ENCODE peak calls at places on chromosomes 11 and 22, in five cellular contexts. One of them, this sample, is unnamed. For H3K9me3, the result is how much of the 10 kb centered on the place peaks cover.

GRCh38 chr11:92657226-92657625 is 312.2 kb upstream of the MTNR1B start:
- DNase-seq in mammary epithelial cell: no peak
- DNase-seq in H1: no peak
- DNase-seq in naive thymus-derived CD4-positive, alpha-beta T cell: no peak
- DNase-seq in CD8-positive, alpha-beta memory T cell: no peak
- DNase-seq in this sample: no peak

GRCh38 chr22:36201630-36202312 is at the start of gene APOL4:
- DNase-seq in CD8-positive, alpha-beta memory T cell: no peak
- DNase-seq in mammary epithelial cell: no peak
- DNase-seq in H1: no peak
- DNase-seq in naive thymus-derived CD4-positive, alpha-beta T cell: no peak
- DNase-seq in this sample: no peak

GRCh38 chr11:119110439-119110838 is 3.3 kb downstream of the C2CD2L start:
- DNase-seq in H1: no peak
- DNase-seq in CD8-positive, alpha-beta memory T cell: no peak
- DNase-seq in mammary epithelial cell: no peak
- DNase-seq in naive thymus-derived CD4-positive, alpha-beta T cell: no peak
- DNase-seq in this sample: no peak

GRCh38 chr11:116838321-116839084 is 1.1 kb upstream of the APOA1 start:
- DNase-seq in naive thymus-derived CD4-positive, alpha-beta T cell: no peak
- DNase-seq in CD8-positive, alpha-beta memory T cell: no peak
- DNase-seq in mammary epithelial cell: no peak
- DNase-seq in H1: no peak
- DNase-seq in this sample: no peak

GRCh38 chr11:59437770-59438169 is 1.5 kb downstream of the OR5A1 start:
- DNase-seq in naive thymus-derived CD4-positive, alpha-beta T cell: no peak
- DNase-seq in H1: no peak
- DNase-seq in mammary epithelial cell: no peak
- DNase-seq in CD8-positive, alpha-beta memory T cell: no peak
- DNase-seq in this sample: no peak

GRCh38 chr11:47271961-47272661 is 2.2 kb downstream of the MADD start:
- DNase-seq in H1: no peak
- DNase-seq in mammary epithelial cell: no peak
- DNase-seq in naive thymus-derived CD4-positive, alpha-beta T cell: no peak
- DNase-seq in CD8-positive, alpha-beta memory T cell: no peak
- DNase-seq in this sample: no peak

GRCh38 chr22:19019029-19019678 is 83.1 kb upstream of the PRODH start:
- DNase-seq in mammary epithelial cell: no peak
- DNase-seq in CD8-positive, alpha-beta memory T cell: no peak
- DNase-seq in naive thymus-derived CD4-positive, alpha-beta T cell: no peak
- DNase-seq in H1: peak
- DNase-seq in this sample: no peak

GRCh38 chr11:76606102-76606793 is 64.3 kb downstream of the LRRC32 start:
- DNase-seq in naive thymus-derived CD4-positive, alpha-beta T cell: no peak
- DNase-seq in H1: peak
- DNase-seq in CD8-positive, alpha-beta memory T cell: no peak
- DNase-seq in mammary epithelial cell: no peak
- DNase-seq in this sample: no peak

GRCh38 chr11:132028380-132029240 is 658.2 kb downstream of the NTM start:
- DNase-seq in naive thymus-derived CD4-positive, alpha-beta T cell: no peak
- DNase-seq in CD8-positive, alpha-beta memory T cell: no peak
- DNase-seq in H1: no peak
- DNase-seq in mammary epithelial cell: no peak
- DNase-seq in this sample: no peak

GRCh38 chr11:10597877-10598341 is 29.4 kb upstream of the LYVE1 start:
- DNase-seq in CD8-positive, alpha-beta memory T cell: no peak
- DNase-seq in naive thymus-derived CD4-positive, alpha-beta T cell: no peak
- DNase-seq in H1: no peak
- DNase-seq in mammary epithelial cell: no peak
- DNase-seq in this sample: no peak

GRCh38 chr11:95790933-95791247 is 592 bp downstream of the CEP57 start:
- DNase-seq in H1: no peak
- DNase-seq in CD8-positive, alpha-beta memory T cell: peak
- DNase-seq in naive thymus-derived CD4-positive, alpha-beta T cell: no peak
- DNase-seq in mammary epithelial cell: peak
- DNase-seq in this sample: peak

GRCh38 chr11:76073716-76074115 is 132.6 kb downstream of the WNT11 start:
- DNase-seq in H1: no peak
- DNase-seq in naive thymus-derived CD4-positive, alpha-beta T cell: no peak
- DNase-seq in CD8-positive, alpha-beta memory T cell: no peak
- DNase-seq in mammary epithelial cell: no peak
- DNase-seq in this sample: no peak

GRCh38 chr11:121415861-121416260 is 36.3 kb upstream of the SORL1 start:
- DNase-seq in CD8-positive, alpha-beta memory T cell: no peak
- DNase-seq in H1: no peak
- DNase-seq in naive thymus-derived CD4-positive, alpha-beta T cell: no peak
- DNase-seq in mammary epithelial cell: peak
- DNase-seq in this sample: no peak

GRCh38 chr22:38327805-38328204 is 10.6 kb upstream of the CSNK1E start:
- DNase-seq in CD8-positive, alpha-beta memory T cell: no peak
- DNase-seq in H1: no peak
- DNase-seq in naive thymus-derived CD4-positive, alpha-beta T cell: no peak
- DNase-seq in mammary epithelial cell: peak
- DNase-seq in this sample: no peak

GRCh38 chr11:61969838-61970452 is 2.5 kb upstream of the FTH1 start:
- DNase-seq in mammary epithelial cell: peak
- DNase-seq in naive thymus-derived CD4-positive, alpha-beta T cell: no peak
- DNase-seq in H1: no peak
- DNase-seq in CD8-positive, alpha-beta memory T cell: no peak
- DNase-seq in this sample: no peak

GRCh38 chr11:67368621-67369020 is 4.8 kb downstream of the CLCF1 start:
- DNase-seq in CD8-positive, alpha-beta memory T cell: peak
- DNase-seq in H1: no peak
- DNase-seq in naive thymus-derived CD4-positive, alpha-beta T cell: no peak
- DNase-seq in mammary epithelial cell: no peak
- DNase-seq in this sample: no peak

GRCh38 chr11:36509265-36509664 is 807 bp downstream of the TRAF6 start:
- DNase-seq in H1: no peak
- DNase-seq in naive thymus-derived CD4-positive, alpha-beta T cell: no peak
- DNase-seq in CD8-positive, alpha-beta memory T cell: peak
- DNase-seq in mammary epithelial cell: peak
- DNase-seq in this sample: no peak

GRCh38 chr11:107785401-107785800 is 73.2 kb downstream of the SLC35F2 start:
- DNase-seq in H1: peak
- DNase-seq in CD8-positive, alpha-beta memory T cell: no peak
- DNase-seq in mammary epithelial cell: no peak
- DNase-seq in naive thymus-derived CD4-positive, alpha-beta T cell: no peak
- DNase-seq in this sample: no peak

GRCh38 chr11:93517611-93518010 is 25.6 kb downstream of the SMCO4 start:
- DNase-seq in mammary epithelial cell: no peak
- DNase-seq in naive thymus-derived CD4-positive, alpha-beta T cell: no peak
- DNase-seq in H1: no peak
- DNase-seq in CD8-positive, alpha-beta memory T cell: no peak
- DNase-seq in this sample: no peak

GRCh38 chr11:1757861-1758610 is 5.7 kb downstream of the CTSD start:
- DNase-seq in naive thymus-derived CD4-positive, alpha-beta T cell: no peak
- DNase-seq in H1: no peak
- DNase-seq in CD8-positive, alpha-beta memory T cell: peak
- DNase-seq in mammary epithelial cell: no peak
- DNase-seq in this sample: no peak

GRCh38 chr22:33476716-33477115 is 418.5 kb upstream of the SYN3 start:
- DNase-seq in naive thymus-derived CD4-positive, alpha-beta T cell: no peak
- DNase-seq in H1: no peak
- DNase-seq in mammary epithelial cell: peak
- DNase-seq in CD8-positive, alpha-beta memory T cell: no peak
- DNase-seq in this sample: no peak

GRCh38 chr11:66844496-66845142 is 1.4 kb downstream of the RCE1 start:
- DNase-seq in H1: no peak
- DNase-seq in CD8-positive, alpha-beta memory T cell: no peak
- DNase-seq in mammary epithelial cell: no peak
- DNase-seq in naive thymus-derived CD4-positive, alpha-beta T cell: no peak
- DNase-seq in this sample: no peak

GRCh38 chr11:89633125-89633695 is 76.9 kb upstream of the TRIM77 start:
- DNase-seq in CD8-positive, alpha-beta memory T cell: no peak
- DNase-seq in H1: no peak
- DNase-seq in mammary epithelial cell: no peak
- DNase-seq in naive thymus-derived CD4-positive, alpha-beta T cell: no peak
- DNase-seq in this sample: no peak

GRCh38 chr11:14202263-14203173 is 156.5 kb downstream of the RRAS2 start:
- DNase-seq in naive thymus-derived CD4-positive, alpha-beta T cell: no peak
- DNase-seq in H1: no peak
- DNase-seq in mammary epithelial cell: no peak
- DNase-seq in CD8-positive, alpha-beta memory T cell: no peak
- DNase-seq in this sample: no peak

DNA sequence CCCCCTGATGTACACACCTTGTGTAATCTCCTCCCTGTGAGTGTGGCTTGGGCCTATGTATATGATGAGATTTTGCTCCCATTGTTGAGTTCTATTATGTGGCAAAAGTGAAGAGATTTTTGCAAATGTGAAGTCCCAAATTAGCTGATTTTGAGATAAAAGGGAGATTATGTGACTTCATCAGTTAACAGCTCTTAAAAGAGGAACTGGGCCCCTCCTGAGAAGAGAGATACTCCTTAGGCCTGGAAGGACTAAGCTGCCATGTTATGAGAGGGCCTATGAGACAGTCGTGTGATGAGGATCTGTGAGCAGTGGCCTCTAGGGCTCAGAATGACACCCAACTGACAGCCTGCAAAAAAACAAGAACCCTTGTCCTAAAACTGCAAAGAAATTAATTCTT is 93.4 kb downstream of the OR5AK2 start:
- DNase-seq in CD8-positive, alpha-beta memory T cell: no peak
- DNase-seq in H1: no peak
- DNase-seq in mammary epithelial cell: no peak
- DNase-seq in naive thymus-derived CD4-positive, alpha-beta T cell: no peak
- DNase-seq in this sample: no peak
- H3K9me3 ChIP-seq in CD8-positive, alpha-beta memory T cell: under half
- H3K9me3 ChIP-seq in H1: under half
- H3K9me3 ChIP-seq in mammary epithelial cell: under half
- H3K9me3 ChIP-seq in naive thymus-derived CD4-positive, alpha-beta T cell: under half
- H3K9me3 ChIP-seq in this sample: under half

DNA sequence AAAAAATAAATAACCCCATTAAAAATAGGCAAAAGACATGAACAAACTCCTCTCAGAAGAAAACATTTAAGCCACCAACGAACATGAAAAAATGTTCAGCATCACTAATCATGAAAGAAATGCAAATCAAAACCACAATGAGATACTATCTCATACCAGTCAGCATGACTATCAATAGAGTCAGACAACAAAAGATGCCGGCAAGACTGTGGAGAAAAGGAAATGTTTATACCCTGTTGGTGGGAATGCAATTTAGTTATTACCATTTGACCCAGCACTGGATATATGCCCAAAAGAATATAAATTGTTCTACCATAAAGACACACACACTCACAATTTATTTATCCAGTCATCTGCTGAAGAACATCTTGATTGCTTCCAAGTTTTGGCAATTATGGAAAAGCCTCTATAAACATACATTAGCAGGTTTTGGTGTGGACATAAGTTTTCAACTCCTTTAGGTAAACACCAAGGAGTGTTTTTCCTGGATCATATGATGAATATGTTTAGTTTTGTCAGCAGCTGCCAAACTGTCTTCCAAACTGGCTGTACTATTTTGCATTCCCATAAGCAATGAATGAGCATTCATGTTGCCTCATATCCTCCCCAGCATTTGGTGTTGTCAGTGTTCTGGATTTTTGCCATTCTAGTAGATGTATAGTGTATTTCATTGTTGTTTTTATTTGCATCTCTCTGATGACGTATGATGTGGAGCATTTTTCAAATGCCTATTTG is 28.0 kb downstream of the OR8D1 start:
- DNase-seq in H1: no peak
- DNase-seq in mammary epithelial cell: peak
- DNase-seq in naive thymus-derived CD4-positive, alpha-beta T cell: no peak
- DNase-seq in CD8-positive, alpha-beta memory T cell: no peak
- DNase-seq in this sample: no peak
- H3K9me3 ChIP-seq in H1: under half
- H3K9me3 ChIP-seq in mammary epithelial cell: under half
- H3K9me3 ChIP-seq in naive thymus-derived CD4-positive, alpha-beta T cell: under half
- H3K9me3 ChIP-seq in CD8-positive, alpha-beta memory T cell: under half
- H3K9me3 ChIP-seq in this sample: under half

GRCh38 chr11:114621072-114621471 is 25.5 kb upstream of the NXPE4 start:
- DNase-seq in mammary epithelial cell: no peak
- DNase-seq in naive thymus-derived CD4-positive, alpha-beta T cell: no peak
- DNase-seq in H1: no peak
- DNase-seq in CD8-positive, alpha-beta memory T cell: no peak
- DNase-seq in this sample: no peak
- H3K9me3 ChIP-seq in mammary epithelial cell: under half
- H3K9me3 ChIP-seq in naive thymus-derived CD4-positive, alpha-beta T cell: under half
- H3K9me3 ChIP-seq in H1: half or more
- H3K9me3 ChIP-seq in CD8-positive, alpha-beta memory T cell: under half
- H3K9me3 ChIP-seq in this sample: under half

GRCh38 chr22:47390026-47390970 is 627.8 kb downstream of the TBC1D22A start:
- DNase-seq in H1: no peak
- DNase-seq in CD8-positive, alpha-beta memory T cell: no peak
- DNase-seq in naive thymus-derived CD4-positive, alpha-beta T cell: no peak
- DNase-seq in mammary epithelial cell: no peak
- DNase-seq in this sample: no peak

GRCh38 chr22:47393191-47393590 is 630.7 kb downstream of the TBC1D22A start:
- DNase-seq in mammary epithelial cell: no peak
- DNase-seq in CD8-positive, alpha-beta memory T cell: no peak
- DNase-seq in H1: no peak
- DNase-seq in naive thymus-derived CD4-positive, alpha-beta T cell: no peak
- DNase-seq in this sample: no peak

GRCh38 chr22:47392729-47393128 is 630.3 kb downstream of the TBC1D22A start:
- DNase-seq in naive thymus-derived CD4-positive, alpha-beta T cell: no peak
- DNase-seq in H1: no peak
- DNase-seq in mammary epithelial cell: no peak
- DNase-seq in CD8-positive, alpha-beta memory T cell: no peak
- DNase-seq in this sample: no peak

GRCh38 chr22:47392054-47392347 is 629.6 kb downstream of the TBC1D22A start:
- DNase-seq in H1: no peak
- DNase-seq in mammary epithelial cell: no peak
- DNase-seq in CD8-positive, alpha-beta memory T cell: no peak
- DNase-seq in naive thymus-derived CD4-positive, alpha-beta T cell: no peak
- DNase-seq in this sample: no peak

DNA sequence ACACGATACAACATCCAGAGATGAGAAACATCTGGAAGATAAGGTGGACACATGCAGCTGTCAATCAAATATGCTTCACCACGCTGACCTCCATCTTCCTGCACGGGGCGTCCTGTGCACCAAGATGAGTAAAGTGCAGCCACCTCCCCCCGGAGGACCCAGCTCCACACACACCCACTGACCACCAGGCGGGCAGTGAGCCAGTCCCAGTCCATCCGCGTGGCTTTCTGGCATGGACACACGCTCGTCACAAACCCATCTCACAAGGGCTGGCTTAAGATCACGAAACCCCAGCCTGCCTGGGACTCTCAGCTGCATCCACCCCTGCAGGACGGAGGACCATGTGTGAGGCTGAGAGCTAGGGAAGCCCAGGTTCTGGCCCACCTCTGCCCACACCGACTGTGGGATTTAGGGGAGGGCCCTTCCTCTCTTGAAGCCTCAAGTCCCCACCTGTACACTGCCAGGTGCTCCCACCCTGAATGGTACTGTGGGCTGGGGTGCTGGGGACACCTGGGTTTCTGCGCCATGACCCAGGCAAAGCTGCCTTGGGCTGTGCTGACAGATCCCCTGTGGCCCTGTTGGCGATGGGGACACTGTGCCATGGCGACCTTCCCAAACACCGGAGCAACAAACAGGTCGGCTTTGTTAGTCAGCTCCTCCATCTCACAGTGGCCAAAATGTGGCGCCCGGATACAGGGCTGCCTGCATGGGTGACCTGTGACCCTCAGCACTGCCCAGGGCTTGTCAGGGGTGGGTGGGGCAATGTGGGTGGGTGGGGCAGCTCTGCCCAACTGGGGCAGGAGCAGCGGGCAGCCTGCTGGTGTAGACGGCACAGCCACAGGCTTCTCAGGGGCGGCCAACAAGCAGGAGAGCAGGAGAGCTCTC is 629.0 kb downstream of the TBC1D22A start:
- DNase-seq in naive thymus-derived CD4-positive, alpha-beta T cell: no peak
- DNase-seq in H1: no peak
- DNase-seq in mammary epithelial cell: no peak
- DNase-seq in CD8-positive, alpha-beta memory T cell: no peak
- DNase-seq in this sample: no peak
- H3K9me3 ChIP-seq in naive thymus-derived CD4-positive, alpha-beta T cell: under half
- H3K9me3 ChIP-seq in H1: half or more
- H3K9me3 ChIP-seq in mammary epithelial cell: half or more
- H3K9me3 ChIP-seq in CD8-positive, alpha-beta memory T cell: under half
- H3K9me3 ChIP-seq in this sample: under half